ENCODE peak calls at places on chromosomes 11 and 22, in four cellular contexts. L is RWPE1, K is AML-193, V is iPS DF 19.7. Y is an unnamed sample.

GRCh38 chr11:17343907-17344306 is 7.7 kb upstream of the NCR3LG1 start:
- DNase-seq in L (peak), K (no peak), V (no peak), Y (no peak)

GRCh38 chr11:74004694-74005615 is 3.9 kb downstream of the UCP3 start:
- DNase-seq in L (no peak), K (no peak), V (no peak), Y (no peak)

GRCh38 chr22:30680998-30681770 is 13.5 kb upstream of the OSBP2 start:
- DNase-seq in L (no peak), K (no peak), V (no peak), Y (no peak)

GRCh38 chr11:1844221-1845094 is 5.7 kb downstream of the TNNI2 start:
- DNase-seq in L (no peak), K (peak), V (no peak), Y (no peak)

GRCh38 chr11:606245-606644 is 9.5 kb downstream of the IRF7 start:
- DNase-seq in L (peak), K (no peak), V (no peak), Y (no peak)

GRCh38 chr11:132030896-132031295 is 660.5 kb downstream of the NTM start:
- DNase-seq in L (no peak), K (no peak), V (no peak), Y (no peak)

GRCh38 chr11:2342981-2343380 is 34.1 kb upstream of the CD81 start:
- DNase-seq in L (no peak), K (no peak), V (no peak), Y (no peak)

GRCh38 chr11:123584737-123585136 is 69.7 kb downstream of the SCN3B start:
- DNase-seq in L (no peak), K (no peak), V (no peak), Y (no peak)

GRCh38 chr11:123475478-123475877 is 45.4 kb downstream of the GRAMD1B start:
- DNase-seq in L (no peak), K (no peak), V (no peak), Y (no peak)

Y was measured in iPS DF 6.9.